ENCODE peak calls at places on chromosomes 16 and 17, in four cellular contexts. R is GM12891, N is NCI-H446 treated with DMSO at 0.1 percent for 48 hours, C is nucleus accumbens. W is an unnamed sample.
A peak's percentile ranks its signal among the peaks of the same experiment; 100 is the strongest.

GRCh38 chr17:6163632-6164319 is 93.6 kb downstream of the WSCD1 start:
- DNase-seq in N (peak; percentile 99), R (no peak), C (no peak), W (peak; percentile 55)

GRCh38 chr17:40563371-40564052 is 1.8 kb downstream of the CCR7 start:
- DNase-seq in C (no peak), N (no peak), R (no peak), W (no peak)

GRCh38 chr16:11390573-11391495 is 45.6 kb downstream of the RMI2 start:
- DNase-seq in C (no peak), R (peak; percentile 26), N (no peak), W (no peak)

GRCh38 chr17:958712-959451 is 20.7 kb downstream of the NXN start:
- DNase-seq in C (no peak), N (no peak), R (no peak), W (no peak)

GRCh38 chr16:49523435-49524159 is 150.0 kb downstream of the C16orf78 start:
- DNase-seq in C (no peak), R (no peak), N (no peak), W (no peak)

GRCh38 chr17:56679767-56680422 is 86.4 kb downstream of the NOG start:
- DNase-seq in C (no peak), N (no peak), R (no peak), W (no peak)

GRCh38 chr17:6386041-6386630 is 48.8 kb downstream of the AIPL1 start:
- DNase-seq in R (no peak), C (no peak), N (no peak), W (no peak)

GRCh38 chr17:77666881-77667395 is 291.6 kb upstream of the TNRC6C start:
- DNase-seq in N (no peak), R (no peak), C (no peak), W (no peak)

GRCh38 chr17:74274060-74274702 is at the start of gene DNAI2:
- DNase-seq in C (no peak), N (no peak), R (no peak), W (peak; percentile 71)

GRCh38 chr17:559699-560378 is 154.8 kb downstream of the VPS53 start:
- DNase-seq in N (no peak), C (no peak), R (no peak), W (no peak)

GRCh38 chr17:77644181-77644972 is 314.1 kb upstream of the TNRC6C start:
- DNase-seq in N (no peak), R (no peak), C (no peak), W (peak; percentile 99)

GRCh38 chr17:47286198-47286914 is 32.7 kb downstream of the ITGB3 start:
- DNase-seq in R (no peak), N (no peak), C (no peak), W (no peak)